ENCODE peak calls at places on chromosomes 6 and 20, in five cellular contexts. One of them, this sample, is unnamed.

GRCh38 chr6:119310486-119311036 is 39.0 kb downstream of the MAN1A1 start:
- DNase-seq in H1: no peak
- DNase-seq in prostate gland: no peak
- DNase-seq in spleen: no peak
- DNase-seq in K562: no peak
- DNase-seq in this sample: no peak

GRCh38 chr20:32037929-32038328 is 14.1 kb upstream of the HCK start:
- DNase-seq in H1: no peak
- DNase-seq in prostate gland: no peak
- DNase-seq in spleen: no peak
- DNase-seq in K562: no peak
- DNase-seq in this sample: no peak

GRCh38 chr20:46040902-46041535 is 12.0 kb downstream of the SLC12A5 start:
- DNase-seq in H1: no peak
- DNase-seq in prostate gland: no peak
- DNase-seq in spleen: no peak
- DNase-seq in K562: peak
- DNase-seq in this sample: no peak

GRCh38 chr20:3777726-3778629 is 3.3 kb downstream of the SPEF1 start:
- DNase-seq in H1: no peak
- DNase-seq in prostate gland: no peak
- DNase-seq in spleen: peak
- DNase-seq in K562: no peak
- DNase-seq in this sample: no peak

GRCh38 chr20:43744966-43745733 is 18.3 kb upstream of the GTSF1L start:
- DNase-seq in H1: no peak
- DNase-seq in prostate gland: no peak
- DNase-seq in spleen: no peak
- DNase-seq in K562: no peak
- DNase-seq in this sample: no peak

GRCh38 chr20:21289651-21290050 is 13.5 kb upstream of the XRN2 start:
- DNase-seq in H1: no peak
- DNase-seq in prostate gland: no peak
- DNase-seq in spleen: no peak
- DNase-seq in K562: no peak
- DNase-seq in this sample: no peak

GRCh38 chr20:19603390-19603753 is 154.7 kb upstream of the RIN2 start:
- DNase-seq in H1: no peak
- DNase-seq in prostate gland: no peak
- DNase-seq in spleen: no peak
- DNase-seq in K562: no peak
- DNase-seq in this sample: no peak

GRCh38 chr6:111485316-111485715 is 2.3 kb upstream of the REV3L start:
- DNase-seq in H1: no peak
- DNase-seq in prostate gland: no peak
- DNase-seq in spleen: no peak
- DNase-seq in K562: no peak
- DNase-seq in this sample: no peak

GRCh38 chr6:39321761-39322160 is 741 bp downstream of the KCNK16 start:
- DNase-seq in H1: no peak
- DNase-seq in prostate gland: no peak
- DNase-seq in spleen: no peak
- DNase-seq in K562: no peak
- DNase-seq in this sample: no peak

DNA sequence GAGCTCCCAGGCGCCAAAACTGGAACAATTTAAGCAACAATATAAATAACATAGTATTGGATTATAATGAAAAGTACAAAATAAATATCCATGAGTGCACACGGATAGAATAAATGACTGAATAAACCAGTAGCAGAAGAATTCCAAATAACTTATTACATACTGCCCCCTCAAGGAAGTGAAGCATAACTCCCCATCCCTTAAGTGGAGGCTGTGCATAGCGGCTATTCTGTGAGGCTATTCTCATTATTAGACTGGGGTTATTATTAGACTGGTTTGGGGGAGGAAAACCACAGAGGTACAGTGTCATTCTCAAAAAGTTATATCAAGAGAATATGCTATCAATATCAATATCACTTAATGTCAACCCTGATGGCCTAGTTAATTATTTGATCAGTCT is 94.4 kb upstream of the SIRPA start:
- DNase-seq in H1: no peak
- DNase-seq in prostate gland: no peak
- DNase-seq in spleen: no peak
- DNase-seq in K562: no peak
- DNase-seq in this sample: no peak
- TF ChIP-seq CTCF in H1: peak
- TF ChIP-seq CTCF in prostate gland: no peak
- TF ChIP-seq CTCF in spleen: peak
- TF ChIP-seq CTCF in K562: no peak
- TF ChIP-seq CTCF in this sample: no peak

GRCh38 chr20:38975539-38976120 is 13.5 kb downstream of the DHX35 start:
- DNase-seq in H1: no peak
- DNase-seq in prostate gland: no peak
- DNase-seq in spleen: no peak
- DNase-seq in K562: no peak
- DNase-seq in this sample: no peak
- TF ChIP-seq POLR2AphosphoS5 in H1: no peak
- TF ChIP-seq POLR2AphosphoS5 in prostate gland: no peak
- TF ChIP-seq POLR2AphosphoS5 in spleen: no peak
- TF ChIP-seq POLR2AphosphoS5 in K562: no peak
- TF ChIP-seq POLR2AphosphoS5 in this sample: no peak

GRCh38 chr6:5175195-5175594 is 85.6 kb downstream of the LYRM4 start:
- DNase-seq in H1: peak
- DNase-seq in prostate gland: no peak
- DNase-seq in spleen: no peak
- DNase-seq in K562: peak
- DNase-seq in this sample: no peak
- TF ChIP-seq CTCF in H1: peak
- TF ChIP-seq CTCF in prostate gland: no peak
- TF ChIP-seq CTCF in spleen: no peak
- TF ChIP-seq CTCF in K562: peak
- TF ChIP-seq CTCF in this sample: no peak

DNA sequence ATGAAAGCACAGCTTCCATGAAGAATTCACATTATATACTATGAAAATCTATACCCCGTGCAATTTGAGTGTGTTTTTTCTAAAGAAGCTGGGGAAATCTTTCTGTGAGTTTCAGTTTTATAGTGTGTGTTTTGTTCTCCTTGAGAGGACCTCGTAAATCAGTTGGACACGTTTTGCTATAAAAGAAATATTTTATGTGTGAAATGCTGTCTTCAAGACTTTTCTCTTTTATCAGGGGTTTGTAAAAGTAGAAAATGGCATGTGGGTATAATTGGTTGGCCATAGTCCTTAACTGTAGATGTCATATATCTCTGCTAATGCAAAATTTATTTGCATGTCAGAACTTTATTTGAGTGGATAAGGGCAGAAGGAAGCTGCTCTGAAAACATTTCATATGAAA is 186.2 kb downstream of the CDH4 start:
- DNase-seq in H1: no peak
- DNase-seq in prostate gland: no peak
- DNase-seq in spleen: no peak
- DNase-seq in K562: no peak
- DNase-seq in this sample: no peak
- TF ChIP-seq POLR2AphosphoS5 in H1: no peak
- TF ChIP-seq POLR2AphosphoS5 in prostate gland: no peak
- TF ChIP-seq POLR2AphosphoS5 in spleen: no peak
- TF ChIP-seq POLR2AphosphoS5 in K562: no peak
- TF ChIP-seq POLR2AphosphoS5 in this sample: no peak

GRCh38 chr20:58868795-58869194 is 16.3 kb downstream of the GNAS start:
- DNase-seq in H1: no peak
- DNase-seq in prostate gland: no peak
- DNase-seq in spleen: no peak
- DNase-seq in K562: no peak
- DNase-seq in this sample: no peak

GRCh38 chr20:58870293-58871014 is 17.9 kb downstream of the GNAS start:
- DNase-seq in H1: no peak
- DNase-seq in prostate gland: peak
- DNase-seq in spleen: peak
- DNase-seq in K562: peak
- DNase-seq in this sample: peak

GRCh38 chr20:58869662-58870227 is 17.2 kb downstream of the GNAS start:
- DNase-seq in H1: no peak
- DNase-seq in prostate gland: no peak
- DNase-seq in spleen: no peak
- DNase-seq in K562: no peak
- DNase-seq in this sample: no peak

GRCh38 chr20:58874469-58874868 is 22.0 kb downstream of the GNAS start:
- DNase-seq in H1: no peak
- DNase-seq in prostate gland: no peak
- DNase-seq in spleen: no peak
- DNase-seq in K562: no peak
- DNase-seq in this sample: no peak

DNA sequence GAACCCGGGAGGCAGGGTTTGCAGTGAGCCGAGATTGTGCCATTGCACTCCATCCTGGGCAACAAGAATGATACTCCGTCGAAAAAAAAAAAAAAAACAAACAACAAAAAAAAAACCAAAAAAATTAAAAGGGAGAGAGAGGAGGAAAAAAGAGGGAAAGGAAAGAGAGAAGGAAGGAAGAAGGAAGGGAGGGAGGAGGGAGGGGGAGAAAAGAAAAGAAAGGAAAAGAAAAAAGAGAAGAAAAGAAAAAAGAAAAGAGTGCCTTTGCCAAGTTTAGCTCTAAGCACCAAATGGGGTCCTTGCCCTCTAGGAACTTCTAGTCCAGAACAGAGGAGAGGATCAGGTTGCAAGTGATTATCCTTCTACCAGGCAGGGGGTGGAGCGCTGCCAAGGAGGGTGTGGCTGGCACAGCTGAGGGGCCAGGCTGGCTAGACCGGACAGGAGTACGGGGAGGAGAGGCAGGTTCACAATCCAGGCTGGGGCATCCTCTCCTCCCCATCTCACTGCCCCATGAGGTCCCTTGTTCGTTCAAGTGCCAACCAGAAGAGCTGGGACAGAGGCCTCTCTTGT is 19.1 kb downstream of the GNAS start:
- DNase-seq in H1: no peak
- DNase-seq in prostate gland: no peak
- DNase-seq in spleen: no peak
- DNase-seq in K562: no peak
- DNase-seq in this sample: no peak
- TF ChIP-seq CTCF in H1: no peak
- TF ChIP-seq CTCF in prostate gland: no peak
- TF ChIP-seq CTCF in spleen: no peak
- TF ChIP-seq CTCF in K562: no peak
- TF ChIP-seq CTCF in this sample: no peak

GRCh38 chr6:30494275-30494990 is 5.1 kb downstream of the HLA-E start:
- DNase-seq in H1: no peak
- DNase-seq in prostate gland: no peak
- DNase-seq in spleen: no peak
- DNase-seq in K562: no peak
- DNase-seq in this sample: no peak
- TF ChIP-seq POLR2AphosphoS5 in H1: no peak
- TF ChIP-seq POLR2AphosphoS5 in prostate gland: no peak
- TF ChIP-seq POLR2AphosphoS5 in spleen: peak
- TF ChIP-seq POLR2AphosphoS5 in K562: no peak
- TF ChIP-seq POLR2AphosphoS5 in this sample: no peak

DNA sequence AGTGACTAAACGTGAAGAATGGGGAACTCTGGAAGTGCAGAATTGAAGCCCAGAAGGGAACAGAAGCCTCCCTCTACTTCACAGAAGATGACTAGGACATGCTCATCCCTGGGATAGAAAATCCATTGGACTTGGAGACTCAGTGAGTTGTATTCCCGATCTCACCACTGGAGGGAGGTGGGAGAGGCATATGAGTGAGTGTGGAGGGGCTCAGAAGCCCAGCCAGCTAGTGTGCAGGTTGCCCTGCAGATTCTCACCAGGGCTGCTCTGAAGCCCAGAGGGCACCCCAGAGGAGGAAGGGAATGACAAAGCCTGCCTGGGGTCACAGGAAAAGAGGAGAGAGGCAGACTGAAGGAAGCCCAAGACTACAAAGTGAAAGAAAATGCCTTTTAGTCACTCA is 42.1 kb upstream of the HLA-E start:
- DNase-seq in H1: peak
- DNase-seq in prostate gland: no peak
- DNase-seq in spleen: no peak
- DNase-seq in K562: no peak
- DNase-seq in this sample: no peak
- TF ChIP-seq CTCF in H1: peak
- TF ChIP-seq CTCF in prostate gland: no peak
- TF ChIP-seq CTCF in spleen: no peak
- TF ChIP-seq CTCF in K562: peak
- TF ChIP-seq CTCF in this sample: no peak

GRCh38 chr6:95923518-95923917 is 92.3 kb upstream of the FUT9 start:
- DNase-seq in H1: no peak
- DNase-seq in prostate gland: no peak
- DNase-seq in spleen: no peak
- DNase-seq in K562: peak
- DNase-seq in this sample: no peak
- TF ChIP-seq POLR2AphosphoS5 in H1: no peak
- TF ChIP-seq POLR2AphosphoS5 in prostate gland: no peak
- TF ChIP-seq POLR2AphosphoS5 in spleen: no peak
- TF ChIP-seq POLR2AphosphoS5 in K562: no peak
- TF ChIP-seq POLR2AphosphoS5 in this sample: no peak

This sample was measured in breast epithelium.